ENCODE peak calls at places on chromosomes 12 and 14, in four cellular contexts. G is neuronal stem cell, C is fibroblast of mammary gland, N is foreskin fibroblast. U is an unnamed sample.

GRCh38 chr12:6852651-6853354 is 853 bp downstream of the USP5 start:
- DNase-seq in G (no peak), C (peak), N (peak), U (no peak)

GRCh38 chr14:72679591-72680151 is 214.2 kb downstream of the DPF3 start:
- DNase-seq in G (peak), C (no peak), N (no peak), U (no peak)

GRCh38 chr12:23093488-23093887 is 468.5 kb downstream of the ETNK1 start:
- DNase-seq in G (no peak), C (no peak), N (no peak), U (no peak)

GRCh38 chr12:112087055-112087850 is 21.3 kb downstream of the NAA25 start:
- DNase-seq in G (no peak), C (no peak), N (no peak), U (no peak)

GRCh38 chr14:36477266-36477665 is 42.8 kb downstream of the NKX2-1 start:
- DNase-seq in G (no peak), C (no peak), N (no peak), U (no peak)

GRCh38 chr12:94309348-94309747 is 150.3 kb downstream of the CEP83 start:
- DNase-seq in G (no peak), C (no peak), N (no peak), U (no peak)

GRCh38 chr14:29255692-29256091 is 489.1 kb downstream of the FOXG1 start:
- DNase-seq in G (no peak), C (no peak), N (no peak), U (no peak)

GRCh38 chr12:106861984-106862894 is 87.8 kb downstream of the RIC8B start:
- DNase-seq in G (no peak), C (peak), N (peak), U (peak)

GRCh38 chr14:69519253-69519661 is 34.7 kb downstream of the PLEKHD1 start:
- DNase-seq in G (no peak), C (no peak), N (no peak), U (no peak)

GRCh38 chr14:91419044-91419397 is 1.4 kb upstream of the CCDC88C start:
- DNase-seq in G (no peak), C (no peak), N (no peak), U (no peak)

GRCh38 chr14:51039285-51039684 is 55.6 kb downstream of the TRIM9 start:
- DNase-seq in G (no peak), C (no peak), N (no peak), U (no peak)

GRCh38 chr12:50597200-50598195 is 92.7 kb downstream of the DIP2B start:
- DNase-seq in G (no peak), C (peak), N (peak), U (no peak)

GRCh38 chr12:4107436-4107878 is 166.1 kb upstream of the CCND2 start:
- DNase-seq in G (no peak), C (peak), N (no peak), U (peak)

GRCh38 chr14:90517431-90517841 is 120.6 kb downstream of the CALM1 start:
- DNase-seq in G (no peak), C (no peak), N (no peak), U (no peak)

GRCh38 chr12:110934093-110934852 is 13.9 kb upstream of the MYL2 start:
- DNase-seq in G (no peak), C (no peak), N (no peak), U (no peak)

GRCh38 chr14:51849095-51849494 is 11.3 kb upstream of the GNG2 start:
- DNase-seq in G (no peak), C (peak), N (peak), U (no peak)

GRCh38 chr12:114688256-114688845 is 4.4 kb upstream of the TBX3 start:
- DNase-seq in G (no peak), C (no peak), N (no peak), U (no peak)

GRCh38 chr12:52005903-52006703 is 643 bp upstream of the TAMALIN start:
- DNase-seq in G (no peak), C (no peak), N (no peak), U (no peak)

GRCh38 chr12:1532367-1532752 is 62.0 kb downstream of the FBXL14 start:
- DNase-seq in G (no peak), C (no peak), N (no peak), U (no peak)

GRCh38 chr12:116631619-116632018 is 72.4 kb downstream of the MAP1LC3B2 start:
- DNase-seq in G (no peak), C (no peak), N (no peak), U (no peak)

GRCh38 chr12:52147983-52148540 is 43.8 kb downstream of the KRT80 start:
- DNase-seq in G (no peak), C (no peak), N (no peak), U (no peak)

DNA sequence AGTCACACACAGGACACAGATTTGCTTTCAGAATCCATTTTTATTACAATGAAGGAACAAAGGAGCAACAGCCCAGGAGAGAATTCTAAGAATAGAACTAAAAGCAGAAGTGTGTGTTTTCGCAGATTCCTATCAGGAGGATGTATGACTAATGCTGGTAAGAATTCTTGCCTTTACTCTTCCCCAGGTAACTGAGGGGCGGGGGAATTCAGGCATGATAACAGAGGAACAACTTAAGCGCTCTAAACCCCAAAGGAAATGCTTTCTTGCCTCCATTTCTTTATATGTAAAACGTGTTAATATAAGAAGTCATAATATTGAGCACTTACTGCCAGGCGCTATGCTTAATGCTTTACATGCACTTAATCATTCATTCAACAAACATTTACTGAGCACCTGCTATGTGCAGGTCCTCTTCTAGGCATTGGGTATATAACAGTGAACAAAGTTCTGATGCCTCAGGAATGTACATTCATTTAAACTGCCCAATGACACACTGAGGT is 4.5 kb downstream of the HCAR1 start:
- DNase-seq in G (no peak), C (no peak), N (no peak), U (no peak)
- H3K4me3 ChIP-seq in G (no peak), C (no peak), N (no peak), U (no peak)

DNA sequence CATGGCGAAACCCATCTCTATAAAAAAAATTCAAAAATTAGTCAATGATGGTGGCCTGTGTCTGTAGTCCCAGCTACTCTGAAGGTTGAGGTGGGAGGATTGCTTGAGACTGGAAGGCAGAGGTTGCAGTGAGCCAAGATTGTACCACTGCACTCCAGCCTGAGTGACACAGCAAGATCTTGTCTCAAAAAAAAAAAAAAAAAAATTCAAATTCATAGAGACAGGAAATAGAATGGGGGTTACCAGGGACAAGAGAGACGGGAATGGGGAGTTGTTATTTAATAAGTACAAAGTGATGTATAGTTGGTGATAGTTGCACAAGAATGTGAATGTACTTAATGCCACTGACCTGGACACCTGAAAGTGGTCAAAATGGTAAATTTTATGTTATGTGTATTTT is 132.5 kb downstream of the CHST11 start:
- DNase-seq in G (no peak), C (no peak), N (no peak), U (no peak)
- H3K4me3 ChIP-seq in G (no peak), C (no peak), N (no peak), U (no peak)

DNA sequence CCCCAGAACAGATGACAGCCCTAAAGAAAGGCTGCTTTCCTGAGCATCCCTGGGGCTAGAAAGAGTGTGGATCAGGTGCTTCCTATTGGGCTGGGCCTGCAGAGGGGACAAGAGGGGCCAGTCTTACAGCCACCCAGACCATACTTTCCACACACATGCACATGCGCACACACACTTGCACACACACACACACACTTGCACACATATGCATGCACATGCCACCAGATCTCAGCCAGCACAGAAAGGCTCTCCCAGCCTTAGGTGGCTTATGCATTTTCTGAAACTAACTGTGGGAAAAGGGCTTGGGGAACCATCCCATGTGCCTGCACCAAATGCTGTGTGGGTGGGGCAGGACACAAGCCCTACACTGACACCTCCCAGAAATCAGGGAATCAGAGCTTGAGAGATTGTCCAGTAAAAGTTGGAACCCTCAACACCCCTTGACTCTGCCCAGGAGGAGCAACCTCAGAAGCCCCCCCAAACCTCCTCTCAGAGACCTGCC is 2.5 kb upstream of the DIO3 start:
- DNase-seq in G (no peak), C (no peak), N (no peak), U (no peak)
- H3K4me3 ChIP-seq in G (peak), C (no peak), N (no peak), U (no peak)

GRCh38 chr14:77660754-77661153 is 44.3 kb upstream of the SPTLC2 start:
- DNase-seq in G (peak), C (no peak), N (no peak), U (no peak)
- H3K4me3 ChIP-seq in G (no peak), C (no peak), N (no peak), U (no peak)

GRCh38 chr12:108594960-108595710 is 2.7 kb downstream of the TMEM119 start:
- DNase-seq in G (no peak), C (no peak), N (no peak), U (no peak)

GRCh38 chr12:108597559-108598471 is at the start of gene TMEM119:
- DNase-seq in G (no peak), C (peak), N (peak), U (no peak)

GRCh38 chr12:108598553-108599250 is 818 bp upstream of the TMEM119 start:
- DNase-seq in G (no peak), C (no peak), N (no peak), U (no peak)

GRCh38 chr12:108595711-108596647 is 1.9 kb downstream of the TMEM119 start:
- DNase-seq in G (no peak), C (no peak), N (no peak), U (no peak)

DNA sequence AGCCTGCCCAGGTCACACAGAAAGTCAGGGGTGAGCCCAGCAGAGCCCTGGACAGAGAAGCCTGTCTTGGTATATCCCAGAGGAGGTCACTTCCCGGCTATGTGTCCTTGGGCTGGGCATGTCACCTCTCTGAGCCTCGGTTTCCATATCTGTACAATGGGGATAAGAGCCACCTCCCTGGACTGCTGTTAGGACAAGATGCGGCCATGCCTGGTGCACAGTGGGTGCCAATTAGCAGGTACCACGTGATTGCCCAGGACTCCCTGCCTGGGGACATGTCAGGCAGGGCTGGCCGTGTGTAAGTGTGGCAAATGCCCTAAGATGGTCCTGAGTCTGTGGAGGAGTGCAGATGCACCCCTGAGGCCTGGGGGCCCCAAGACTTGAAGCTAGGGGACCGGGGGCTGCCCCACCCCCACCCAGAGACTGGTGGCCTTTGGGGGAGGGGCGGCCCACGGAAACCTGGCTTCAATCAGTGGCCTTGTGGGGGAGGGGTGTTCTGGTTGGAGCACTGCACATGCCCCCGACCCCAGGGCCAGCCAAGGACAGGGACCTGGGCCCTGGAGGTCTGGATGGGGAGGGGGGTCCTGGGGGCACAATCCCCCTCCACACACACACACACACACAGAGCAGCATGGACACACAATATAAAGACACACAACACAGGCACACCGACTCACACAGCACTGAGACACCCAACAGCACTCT is 878 bp downstream of the TMEM119 start:
- DNase-seq in G (no peak), C (no peak), N (no peak), U (no peak)
- H3K4me3 ChIP-seq in G (peak), C (peak), N (peak), U (peak)